ENCODE peak calls at places on chromosomes 11 and 22, in six cellular contexts. J, R, X, E, W and I are unnamed samples.

GRCh38 chr11:17012712-17013547 is 1.3 kb downstream of the PLEKHA7 start:
- DNase-seq in E (peak), R (no peak), X (no peak), J (peak), W (peak), I (peak)

GRCh38 chr11:80293293-80293692 is 852.5 kb upstream of the TENM4 start:
- DNase-seq in J (no peak), X (no peak), R (no peak), E (no peak), W (no peak), I (no peak)

GRCh38 chr11:126703661-126704060 is 296.9 kb downstream of the KIRREL3 start:
- DNase-seq in E (no peak), W (no peak), J (no peak), R (no peak), X (no peak), I (no peak)

GRCh38 chr22:17897864-17898263 is 123.6 kb upstream of the BID start:
- DNase-seq in J (no peak), R (no peak), E (peak), X (no peak), W (no peak), I (no peak)

GRCh38 chr11:94553938-94554337 is 10.2 kb downstream of the FUT4 start:
- DNase-seq in R (no peak), E (no peak), X (no peak), W (no peak), J (no peak), I (peak)

GRCh38 chr11:63840356-63841060 is 1.6 kb downstream of the MARK2 start:
- DNase-seq in E (no peak), X (no peak), W (no peak), J (no peak), R (no peak), I (peak)

GRCh38 chr11:36564376-36565032 is 3.3 kb upstream of the RAG1 start:
- DNase-seq in E (peak), J (peak), R (peak), W (no peak), X (no peak), I (peak)

GRCh38 chr22:40911772-40912171 is 39.4 kb upstream of the RBX1 start:
- DNase-seq in R (no peak), X (no peak), W (no peak), E (no peak), J (no peak), I (no peak)

GRCh38 chr22:45483319-45483718 is 19.4 kb upstream of the FBLN1 start:
- DNase-seq in R (no peak), X (no peak), E (no peak), J (no peak), W (no peak), I (no peak)

GRCh38 chr11:9076661-9077060 is 14.7 kb downstream of the SCUBE2 start:
- DNase-seq in W (no peak), J (no peak), E (no peak), R (no peak), X (no peak), I (no peak)

GRCh38 chr11:33515347-33515746 is 185.3 kb downstream of the C11orf91 start:
- DNase-seq in W (no peak), E (no peak), R (no peak), X (no peak), J (no peak), I (peak)

GRCh38 chr11:923691-924405 is 1.8 kb upstream of the AP2A2 start:
- DNase-seq in E (no peak), R (no peak), X (no peak), W (no peak), J (no peak), I (no peak)

GRCh38 chr11:79702303-79702702 is 261.5 kb upstream of the TENM4 start:
- DNase-seq in X (no peak), W (no peak), J (no peak), E (no peak), R (no peak), I (no peak)

GRCh38 chr11:102800774-102801173 is 2.8 kb upstream of the MMP1 start:
- DNase-seq in W (no peak), E (no peak), R (no peak), X (no peak), J (no peak), I (peak)

GRCh38 chr11:26753738-26754504 is 32.1 kb upstream of the SLC5A12 start:
- DNase-seq in W (no peak), X (peak), R (peak), E (peak), J (peak), I (peak)

GRCh38 chr11:116927163-116927772 is 89.8 kb upstream of the APOA1 start:
- DNase-seq in X (no peak), R (no peak), E (no peak), J (peak), W (no peak), I (no peak)

GRCh38 chr11:109075976-109076375 is 346.0 kb upstream of the C11orf87 start:
- DNase-seq in R (no peak), J (no peak), X (no peak), E (no peak), W (peak), I (peak)

GRCh38 chr11:95762513-95762912 is 27.1 kb downstream of the FAM76B start:
- DNase-seq in E (no peak), R (no peak), W (no peak), X (no peak), J (no peak), I (peak)